ENCODE peak calls at places on chromosomes 13 and 19, in ten cellular contexts. P is ovary, I is Panc1, D is GM23338, E is fibroblast of lung, R is hepatocyte, S is lung, Y is adrenal gland, V is esophagus muscularis mucosa, A is PC-3. B is an unnamed sample.

GRCh38 chr19:28076628-28077027 is 1136.3 kb downstream of the UQCRFS1 start:
- DNase-seq in P (no peak), I (no peak), D (no peak), E (no peak), R (no peak), S (no peak), Y (peak; percentile 69), V (no peak), A (no peak), B (no peak)

GRCh38 chr13:78658630-78659449 is at the start of gene OBI1:
- DNase-seq in P (peak; percentile 90), I (no peak), D (peak; percentile 91), E (peak; percentile 93), R (peak; percentile 93), S (peak; percentile 91), Y (peak; percentile 95), V (peak; percentile 97), A (peak; percentile 80), B (peak; percentile 82)

GRCh38 chr19:4596033-4596904 is 36.8 kb upstream of the SEMA6B start:
- DNase-seq in P (no peak), I (no peak), D (peak; percentile 72), E (no peak), R (no peak), S (no peak), Y (peak; percentile 78), V (no peak), A (no peak), B (no peak)

GRCh38 chr19:36604656-36605100 is 435 bp upstream of the ZNF382 start:
- DNase-seq in P (peak; percentile 16), I (no peak), D (peak; percentile 24), E (peak; percentile 17), R (peak; percentile 77), S (peak; percentile 38), Y (peak; percentile 96), V (no peak), A (peak; percentile 38), B (no peak)

GRCh38 chr19:41376241-41376997 is at the start of gene TMEM91:
- DNase-seq in P (peak; percentile 45), I (no peak), D (peak; percentile 82), E (peak; percentile 44), R (peak; percentile 52), S (peak; percentile 59), Y (no peak), V (no peak), A (no peak), B (no peak)

GRCh38 chr13:84658881-84659661 is 776.8 kb upstream of the SLITRK1 start:
- DNase-seq in P (no peak), I (no peak), D (no peak), E (peak; percentile 63), R (no peak), S (no peak), Y (no peak), V (no peak), A (no peak), B (no peak)

GRCh38 chr19:10286803-10287737 is at the start of gene ICAM4:
- DNase-seq in P (peak; percentile 77), I (no peak), D (peak; percentile 84), E (peak; percentile 83), R (peak; percentile 67), S (peak; percentile 79), Y (peak; percentile 84), V (no peak), A (no peak), B (no peak)

GRCh38 chr13:40970803-40971202 is 48.3 kb downstream of the ELF1 start:
- DNase-seq in P (no peak), I (no peak), D (no peak), E (no peak), R (no peak), S (no peak), Y (no peak), V (no peak), A (no peak), B (no peak)

GRCh38 chr19:38674388-38675133 is 27.1 kb downstream of the ACTN4 start:
- DNase-seq in P (no peak), I (no peak), D (no peak), E (peak; percentile 36), R (peak; percentile 57), S (no peak), Y (peak; percentile 85), V (no peak), A (no peak), B (no peak)

GRCh38 chr13:98785968-98786367 is 33.5 kb upstream of the SLC15A1 start:
- DNase-seq in P (no peak), I (no peak), D (no peak), E (no peak), R (no peak), S (no peak), Y (no peak), V (no peak), A (no peak), B (no peak)

GRCh38 chr13:30796132-30796832 is 60.9 kb downstream of the ALOX5AP start:
- DNase-seq in P (no peak), I (peak; percentile 46), D (no peak), E (peak; percentile 59), R (no peak), S (no peak), Y (peak; percentile 78), V (no peak), A (peak; percentile 83), B (no peak)

GRCh38 chr19:48479686-48480085 is 10.5 kb downstream of the CYTH2 start:
- DNase-seq in P (no peak), I (no peak), D (peak; percentile 38), E (no peak), R (no peak), S (no peak), Y (no peak), V (no peak), A (no peak), B (no peak)

GRCh38 chr13:27024062-27024461 is 147.5 kb downstream of the USP12 start:
- DNase-seq in P (no peak), I (no peak), D (no peak), E (no peak), R (no peak), S (no peak), Y (no peak), V (no peak), A (no peak), B (no peak)

DNA sequence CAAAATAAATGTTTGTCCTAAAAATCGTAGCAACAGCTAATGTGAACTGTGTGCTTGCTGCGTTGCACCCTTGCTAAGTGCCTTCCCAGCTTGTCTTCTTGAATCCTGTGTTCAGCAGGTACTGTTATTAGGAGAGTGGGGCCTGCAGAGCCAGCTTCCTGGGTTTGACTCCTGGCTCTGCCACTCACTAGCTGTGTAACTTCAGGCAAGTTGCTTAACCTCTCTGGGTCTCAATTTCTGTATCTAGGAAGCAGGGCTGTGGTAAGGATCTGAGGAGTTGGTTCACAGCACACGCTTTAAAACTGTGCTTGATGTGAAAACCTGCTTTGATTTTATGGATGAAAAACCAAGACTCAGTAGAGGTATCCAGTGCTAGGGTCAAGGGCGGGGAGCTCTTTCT is 10.0 kb downstream of the NFIX start:
- DNase-seq in P (no peak), I (no peak), D (no peak), E (no peak), R (no peak), S (no peak), Y (no peak), V (no peak), A (no peak), B (no peak)
- H3K4me3 ChIP-seq in P (no peak overlapping the region), I (no peak overlapping the region), D (no peak overlapping the region), E (no peak overlapping the region), R (no peak overlapping the region), S (no peak overlapping the region), Y (no peak overlapping the region), V (no peak overlapping the region), A (no peak overlapping the region), B (no peak overlapping the region)

DNA sequence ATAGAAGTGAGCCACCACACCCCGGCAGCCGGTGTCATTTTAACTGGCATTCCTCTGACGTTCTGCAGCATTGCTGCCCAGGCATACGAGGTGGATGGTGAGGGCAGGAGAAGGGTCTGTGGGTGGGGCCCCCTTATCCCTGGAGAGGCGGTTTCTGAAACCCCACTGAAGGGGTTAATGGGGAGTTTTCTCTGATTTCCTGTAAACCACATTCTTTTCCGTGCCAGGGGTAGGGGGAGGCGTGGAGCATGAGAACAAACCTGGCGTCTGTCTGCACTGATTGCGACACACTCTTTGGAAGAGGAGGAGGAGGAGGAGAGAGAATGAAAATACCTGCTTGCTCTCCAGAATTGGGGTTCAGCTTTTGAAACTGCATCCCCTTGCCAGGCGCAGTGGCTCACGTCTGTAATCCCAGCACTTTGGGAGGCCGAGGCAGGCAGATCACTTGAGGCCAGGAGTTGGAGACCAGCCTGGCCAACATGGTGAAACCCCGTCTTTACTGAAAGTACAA is 2.7 kb upstream of the C3 start:
- DNase-seq in P (peak; percentile 82), I (no peak), D (peak; percentile 66), E (peak; percentile 22), R (peak; percentile 60), S (peak; percentile 82), Y (peak; percentile 87), V (peak; percentile 93), A (peak; percentile 50), B (no peak)
- H3K4me1 ChIP-seq in P (peaks cover 5% of the 10 kb centered on the region), I (no peaks in the 10 kb centered on the region), D (peaks cover 12% of the 10 kb centered on the region), E (no peaks in the 10 kb centered on the region), R (peaks cover 25% of the 10 kb centered on the region), S (no peaks in the 10 kb centered on the region), Y (peaks cover 44% of the 10 kb centered on the region), V (no peaks in the 10 kb centered on the region), A (no peaks in the 10 kb centered on the region), B (peaks cover 23% of the 10 kb centered on the region)

GRCh38 chr19:1132625-1133383 is 29.0 kb downstream of the GPX4 start:
- DNase-seq in P (peak; percentile 54), I (no peak), D (no peak), E (no peak), R (no peak), S (no peak), Y (no peak), V (no peak), A (no peak), B (no peak)

GRCh38 chr19:1133471-1133929 is 29.7 kb downstream of the GPX4 start:
- DNase-seq in P (peak; percentile 44), I (no peak), D (peak; percentile 72), E (no peak), R (no peak), S (no peak), Y (no peak), V (no peak), A (no peak), B (no peak)

GRCh38 chr19:1129535-1129934 is 25.7 kb downstream of the GPX4 start:
- DNase-seq in P (no peak), I (no peak), D (no peak), E (no peak), R (no peak), S (no peak), Y (no peak), V (no peak), A (no peak), B (no peak)

GRCh38 chr19:1130801-1131717 is 27.3 kb downstream of the GPX4 start:
- DNase-seq in P (peak; percentile 43), I (no peak), D (no peak), E (no peak), R (no peak), S (no peak), Y (no peak), V (no peak), A (no peak), B (no peak)

GRCh38 chr19:1131718-1132552 is 28.1 kb downstream of the GPX4 start:
- DNase-seq in P (peak; percentile 77), I (no peak), D (peak; percentile 89), E (peak; percentile 84), R (peak; percentile 93), S (peak; percentile 86), Y (peak; percentile 92), V (peak; percentile 98), A (no peak), B (no peak)
- TF ChIP-seq CTCF in P (peak; percentile 33), I (no peak), D (no peak), E (no peak), R (peak; percentile 8), S (no peak), Y (peak; percentile 11), V (peak; percentile 30), A (no peak), B (peak; percentile 12)

GRCh38 chr13:93244141-93244917 is 17.7 kb downstream of the GPC6 start:
- DNase-seq in P (no peak), I (no peak), D (no peak), E (peak; percentile 56), R (peak; percentile 21), S (no peak), Y (no peak), V (no peak), A (no peak), B (no peak)
- H3K4me3 ChIP-seq in P (no peak overlapping the region), I (peak overlapping the region; percentile 8), D (no peak overlapping the region), E (peak overlapping the region; percentile 47), R (no peak overlapping the region), S (no peak overlapping the region), Y (no peak overlapping the region), V (peak overlapping the region; percentile 23), A (no peak overlapping the region), B (peak overlapping the region; percentile 2)